ENCODE peak calls at places on chromosomes 6 and 20, in nine cellular contexts. Q is body of pancreas, W is left lung, M is AG10803, Y is brain microvascular endothelial cell, X is SJSA1, L is dorsolateral prefrontal cortex, T is hepatocyte, P is lower lobe of right lung. H is an unnamed sample.

GRCh38 chr6:72084992-72085569 is 198.7 kb downstream of the RIMS1 start:
- DNase-seq in Q (no peak), W (no peak), M (peak; percentile 34), Y (no peak), X (peak; percentile 5), L (no peak), T (peak; percentile 26), P (no peak), H (no peak)

GRCh38 chr6:76633259-76633658 is 560.8 kb upstream of the IMPG1 start:
- DNase-seq in Q (no peak), W (no peak), M (no peak), Y (no peak), X (no peak), L (no peak), T (no peak), P (no peak), H (no peak)

GRCh38 chr6:125859691-125860210 is 69.0 kb downstream of the NCOA7 start:
- DNase-seq in Q (no peak), W (no peak), M (peak; percentile 16), Y (no peak), X (no peak), L (no peak), T (no peak), P (no peak), H (no peak)

GRCh38 chr20:16654858-16655257 is 75.0 kb upstream of the SNRPB2 start:
- DNase-seq in Q (no peak), W (no peak), M (no peak), Y (no peak), X (no peak), L (no peak), T (no peak), P (no peak), H (no peak)

GRCh38 chr20:15406072-15406471 is 1068.7 kb upstream of the FLRT3 start:
- DNase-seq in Q (no peak), W (no peak), M (no peak), Y (no peak), X (no peak), L (no peak), T (no peak), P (no peak), H (no peak)

GRCh38 chr6:85494551-85495337 is 44.9 kb downstream of the NT5E start:
- DNase-seq in Q (no peak), W (no peak), M (peak; percentile 28), Y (no peak), X (no peak), L (no peak), T (peak; percentile 14), P (no peak), H (no peak)

GRCh38 chr20:32535316-32535952 is 49.7 kb downstream of the NOL4L start:
- DNase-seq in Q (no peak), W (peak; percentile 67), M (no peak), Y (no peak), X (no peak), L (no peak), T (no peak), P (peak; percentile 15), H (no peak)

GRCh38 chr6:51855310-51856082 is 231.9 kb downstream of the PKHD1 start:
- DNase-seq in Q (no peak), W (no peak), M (peak; percentile 63), Y (peak; percentile 49), X (peak; percentile 35), L (no peak), T (peak; percentile 87), P (no peak), H (no peak)

GRCh38 chr20:25321262-25321831 is 69.3 kb downstream of the ABHD12 start:
- DNase-seq in Q (no peak), W (peak; percentile 36), M (no peak), Y (no peak), X (no peak), L (no peak), T (no peak), P (no peak), H (no peak)

GRCh38 chr6:13678255-13678983 is 33.2 kb downstream of the RANBP9 start:
- DNase-seq in Q (no peak), W (no peak), M (no peak), Y (no peak), X (no peak), L (no peak), T (peak; percentile 10), P (no peak), H (no peak)

DNA sequence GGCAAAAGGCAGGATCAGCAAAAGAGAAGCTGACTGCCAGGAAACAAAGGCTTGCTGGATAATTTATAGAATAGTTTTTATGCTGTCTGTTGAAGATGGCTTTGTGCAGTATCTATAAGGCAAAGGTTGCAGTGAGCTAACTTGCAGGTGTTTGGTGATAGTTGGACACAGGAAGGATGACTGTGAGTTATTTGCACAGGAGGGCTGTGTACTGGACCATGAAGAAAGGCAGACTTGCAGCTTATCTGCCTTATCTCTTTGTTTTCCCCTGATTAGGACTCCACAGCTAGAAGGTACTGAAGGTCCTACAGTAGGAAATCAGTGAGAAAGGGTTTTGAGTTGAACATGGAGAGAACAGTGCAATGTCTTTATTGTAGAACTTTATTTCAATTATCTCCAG is 2.1 kb downstream of the BTN1A1 start:
- DNase-seq in Q (no peak), W (no peak), M (no peak), Y (no peak), X (no peak), L (no peak), T (peak; percentile 20), P (no peak), H (no peak)
- H3K4me3 ChIP-seq in Q (no peak overlapping the region), W (no peak overlapping the region), M (no peak overlapping the region), Y (no peak overlapping the region), X (no peak overlapping the region), L (no peak overlapping the region), T (peak overlapping the region; percentile 9), P (no peak overlapping the region), H (no peak overlapping the region)

DNA sequence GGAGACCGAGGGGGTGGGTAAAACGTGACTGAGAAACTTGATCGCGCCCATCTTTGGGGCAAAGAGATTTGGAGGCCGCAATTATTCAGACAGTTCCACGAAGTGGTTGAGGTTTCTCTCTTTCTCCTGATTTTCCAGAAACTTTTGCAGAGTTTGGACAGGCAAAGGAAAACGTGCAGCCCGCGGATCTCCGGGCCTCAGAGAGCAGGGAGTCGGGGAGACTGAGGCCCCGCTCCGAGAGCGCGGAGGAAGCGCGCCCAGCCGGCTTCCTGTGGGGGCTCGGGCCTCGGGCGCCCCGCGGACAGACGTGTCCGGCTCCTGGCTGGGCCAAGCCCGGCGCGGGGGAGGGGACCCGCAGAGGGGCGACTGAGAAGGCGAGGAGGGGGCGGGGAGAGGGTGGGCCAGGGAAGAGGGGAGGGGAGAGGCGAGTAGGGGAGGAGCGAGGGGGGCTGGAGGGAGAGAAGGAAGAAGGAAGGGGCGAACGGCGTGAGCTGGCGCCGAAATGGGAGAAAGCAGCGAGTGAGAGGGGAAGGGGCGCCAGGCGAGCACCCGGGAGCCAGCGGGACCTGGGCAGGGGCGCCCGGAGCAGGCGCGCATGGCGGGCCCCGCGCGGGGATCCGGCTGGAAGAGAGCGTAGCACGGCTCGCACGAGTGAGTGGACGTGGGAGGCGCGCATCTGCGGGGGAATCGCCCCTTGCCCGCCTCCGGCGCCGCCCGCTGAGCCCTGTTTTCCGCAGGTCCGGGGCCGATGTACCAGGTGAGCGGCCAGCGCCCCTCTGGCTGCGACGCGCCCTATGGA is at the start of gene MDFI:
- DNase-seq in Q (no peak), W (no peak), M (no peak), Y (no peak), X (no peak), L (no peak), T (peak; percentile 79), P (no peak), H (no peak)
- H3K4me3 ChIP-seq in Q (no peak within 1 kb of the TSS), W (peak within 1 kb of the TSS; percentile 44), M (no peak within 1 kb of the TSS), Y (peak within 1 kb of the TSS; percentile 68), X (no peak within 1 kb of the TSS), L (peak within 1 kb of the TSS; percentile 3), T (peak within 1 kb of the TSS; percentile 89), P (peak within 1 kb of the TSS; percentile 57), H (no peak within 1 kb of the TSS)

DNA sequence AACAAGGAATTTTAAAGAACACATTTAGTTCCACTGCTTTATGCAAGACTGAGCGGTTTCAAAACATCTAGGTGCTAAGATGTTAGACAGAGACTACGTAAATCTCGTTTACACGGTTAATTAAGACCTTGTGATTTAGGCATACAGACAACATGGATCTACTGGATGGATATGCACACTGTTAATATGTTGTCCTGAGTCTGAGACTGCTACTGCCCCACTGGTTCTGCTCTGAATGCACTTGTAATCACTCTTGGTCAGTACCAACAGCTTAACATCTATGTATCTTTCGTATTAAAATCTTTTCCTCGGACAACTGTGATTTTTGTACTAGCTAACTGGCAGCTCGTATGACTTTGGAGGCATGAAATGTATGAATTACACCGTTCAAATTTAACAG is 3.1 kb downstream of the MAN1A1 start:
- DNase-seq in Q (no peak), W (no peak), M (no peak), Y (no peak), X (no peak), L (no peak), T (no peak), P (no peak), H (no peak)
- H3K4me3 ChIP-seq in Q (peak overlapping the region; percentile 2), W (peak overlapping the region; percentile 82), M (peak overlapping the region; percentile 86), Y (no peak overlapping the region), X (no peak overlapping the region), L (peak overlapping the region; percentile 88), T (peak overlapping the region; percentile 91), P (peak overlapping the region; percentile 91), H (peak overlapping the region; percentile 95)

GRCh38 chr6:90284236-90284744 is 12.4 kb downstream of the BACH2 start:
- DNase-seq in Q (no peak), W (no peak), M (peak; percentile 80), Y (peak; percentile 91), X (peak; percentile 76), L (no peak), T (peak; percentile 74), P (no peak), H (no peak)

GRCh38 chr6:90288404-90288803 is 8.2 kb downstream of the BACH2 start:
- DNase-seq in Q (no peak), W (no peak), M (no peak), Y (peak; percentile 16), X (no peak), L (no peak), T (peak; percentile 23), P (no peak), H (peak; percentile 20)

GRCh38 chr6:90285611-90286381 is 10.8 kb downstream of the BACH2 start:
- DNase-seq in Q (peak; percentile 74), W (peak; percentile 86), M (peak; percentile 79), Y (peak; percentile 92), X (peak; percentile 82), L (peak; percentile 79), T (peak; percentile 91), P (peak; percentile 78), H (peak; percentile 93)

GRCh38 chr6:90286884-90287488 is 9.7 kb downstream of the BACH2 start:
- DNase-seq in Q (peak; percentile 25), W (no peak), M (no peak), Y (peak; percentile 41), X (peak; percentile 22), L (no peak), T (peak; percentile 42), P (no peak), H (peak; percentile 56)

DNA sequence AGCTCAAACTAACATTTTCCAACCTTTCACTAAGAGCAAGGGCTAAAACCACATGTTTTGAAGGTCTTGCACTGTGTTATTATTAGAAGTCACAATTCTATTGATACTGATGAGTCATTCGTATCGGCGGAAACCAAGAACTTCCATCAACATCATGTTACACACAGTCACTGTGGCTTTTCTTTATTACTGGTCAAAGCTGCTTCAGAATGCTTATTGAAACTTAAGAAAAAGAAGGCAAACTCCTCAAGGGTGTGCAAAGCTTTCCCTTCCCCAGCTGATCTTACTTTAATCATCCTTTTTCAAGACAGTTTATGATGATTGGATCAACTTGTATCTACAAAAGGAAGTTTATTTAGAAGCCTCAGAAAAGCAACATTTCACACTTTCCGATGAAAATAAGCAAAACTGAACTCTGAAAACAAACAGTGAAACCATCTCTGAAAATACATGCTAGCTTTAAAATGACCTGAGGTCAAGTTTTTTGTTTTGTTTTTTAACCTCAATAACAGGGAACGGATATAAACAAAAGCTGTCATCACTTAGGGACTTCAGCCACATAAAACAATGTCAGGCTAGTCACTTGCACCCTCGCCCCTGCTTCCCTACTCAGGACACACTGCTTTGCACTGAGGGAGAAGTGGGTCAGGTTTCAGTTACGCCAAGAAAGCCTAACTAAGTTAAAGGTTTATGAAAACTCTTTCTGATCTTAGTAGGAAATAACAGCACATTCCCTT is 11.7 kb downstream of the BACH2 start:
- DNase-seq in Q (no peak), W (no peak), M (peak; percentile 9), Y (peak; percentile 63), X (peak; percentile 65), L (no peak), T (no peak), P (no peak), H (no peak)
- H3K4me3 ChIP-seq in Q (no peak overlapping the region), W (peak overlapping the region; percentile 19), M (peak overlapping the region; percentile 36), Y (peak overlapping the region; percentile 26), X (peak overlapping the region; percentile 18), L (no peak overlapping the region), T (no peak overlapping the region), P (peak overlapping the region; percentile 34), H (no peak overlapping the region)

H was measured in thyroid gland.